ENCODE peak calls at places on chromosomes 4 and X, in four cellular contexts. D is right atrium auricular region, W is AG10803, C is HFFc6. K is an unnamed sample.
A peak's percentile ranks its signal among the peaks of the same experiment; 100 is the strongest.

GRCh38 chr4:94472056-94472826 is 20.5 kb downstream of the PDLIM5 start:
- DNase-seq in D (no peak), W (peak; percentile 89), C (peak; percentile 86), K (no peak)

GRCh38 chr4:79650794-79651431 is 242.9 kb upstream of the GK2 start:
- DNase-seq in C (no peak), W (peak; percentile 49), D (no peak), K (no peak)

GRCh38 chr4:80918004-80918403 is 112.5 kb upstream of the BMP3 start:
- DNase-seq in W (peak; percentile 18), D (no peak), C (peak; percentile 48), K (no peak)

GRCh38 chrX:120286733-120287512 is 24.3 kb downstream of the TMEM255A start:
- DNase-seq in C (no peak), W (no peak), D (no peak), K (no peak)

GRCh38 chr4:143489116-143489515 is 24.4 kb upstream of the SMARCA5 start:
- DNase-seq in C (peak; percentile 35), W (peak; percentile 33), D (no peak), K (no peak)

GRCh38 chr4:84070293-84070692 is 428.8 kb downstream of the NKX6-1 start:
- DNase-seq in W (no peak), D (no peak), C (no peak), K (no peak)

GRCh38 chrX:8366491-8366890 is 98.1 kb upstream of the VCX3B start:
- DNase-seq in W (no peak), C (no peak), D (no peak), K (no peak)

GRCh38 chr4:88738714-88739366 is 41.2 kb upstream of the NAP1L5 start:
- DNase-seq in W (no peak), C (no peak), D (no peak), K (no peak)

GRCh38 chrX:386768-387575 is at the start of gene PPP2R3B:
- DNase-seq in D (peak; percentile 97), C (peak; percentile 98), W (peak; percentile 97), K (peak; percentile 98)

GRCh38 chr4:85968945-85969830 is 390.7 kb downstream of the MAPK10 start:
- DNase-seq in D (no peak), W (peak; percentile 67), C (peak; percentile 81), K (no peak)

DNA sequence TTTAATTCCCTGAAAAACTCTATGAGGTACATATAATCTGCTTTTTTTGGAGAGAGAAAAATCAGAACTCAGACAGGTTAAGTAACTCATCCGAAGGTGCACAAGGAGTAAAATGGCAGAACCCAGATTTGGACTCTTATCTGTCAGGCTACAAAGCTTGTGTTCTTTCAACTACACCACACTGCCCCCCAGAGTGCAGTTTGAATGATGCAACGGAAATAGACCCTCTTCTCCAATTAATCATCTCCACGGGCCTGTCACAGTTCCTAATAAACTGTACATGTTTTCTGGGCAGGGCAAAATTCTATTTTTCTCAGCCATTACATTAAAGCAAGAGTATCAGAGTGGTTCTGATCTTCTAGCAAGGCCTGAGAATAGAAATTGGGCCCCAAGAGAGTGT is 35.3 kb upstream of the DCX start:
- DNase-seq in D (no peak), C (no peak), W (no peak), K (peak; percentile 31)
- TF ChIP-seq CTCF in D (no peak), C (no peak), W (no peak), K (peak; percentile 22)

GRCh38 chr4:73866236-73866635 is 3.0 kb upstream of the CXCL1 start:
- DNase-seq in W (no peak), C (no peak), D (no peak), K (no peak)

GRCh38 chr4:73862357-73862756 is 6.8 kb upstream of the CXCL1 start:
- DNase-seq in D (no peak), W (no peak), C (no peak), K (no peak)

GRCh38 chr4:73864973-73865372 is 4.2 kb upstream of the CXCL1 start:
- DNase-seq in D (no peak), W (peak; percentile 41), C (no peak), K (no peak)

GRCh38 chr4:73865697-73866096 is 3.5 kb upstream of the CXCL1 start:
- DNase-seq in D (no peak), W (no peak), C (no peak), K (no peak)

GRCh38 chr4:73864365-73864764 is 4.8 kb upstream of the CXCL1 start:
- DNase-seq in C (no peak), D (no peak), W (no peak), K (no peak)
- TF ChIP-seq CTCF in C (peak; percentile 65), D (no peak), W (peak; percentile 22), K (peak; percentile 14)

GRCh38 chrX:23779025-23779424 is 3.9 kb upstream of the SAT1 start:
- DNase-seq in C (peak; percentile 94), W (peak; percentile 61), D (no peak), K (no peak)
- TF ChIP-seq CTCF in C (peak; percentile 61), W (peak; percentile 26), D (no peak), K (no peak)

GRCh38 chr4:113884655-113885054 is 94.8 kb downstream of the ARSJ start:
- DNase-seq in C (no peak), D (no peak), W (no peak), K (no peak)
- TF ChIP-seq CTCF in C (no peak), D (no peak), W (no peak), K (no peak)

GRCh38 chr4:76732246-76732645 is 165.7 kb downstream of the SOWAHB start:
- DNase-seq in W (no peak), C (no peak), D (no peak), K (no peak)

GRCh38 chr4:76736434-76736833 is 161.5 kb downstream of the SOWAHB start:
- DNase-seq in D (no peak), W (peak; percentile 72), C (peak; percentile 77), K (no peak)

GRCh38 chr4:76729991-76730390 is 168.0 kb downstream of the SOWAHB start:
- DNase-seq in D (no peak), W (peak; percentile 59), C (no peak), K (no peak)

GRCh38 chr4:76737180-76737579 is 160.8 kb downstream of the SOWAHB start:
- DNase-seq in D (no peak), C (no peak), W (peak; percentile 46), K (no peak)

GRCh38 chr4:76733380-76733779 is 164.6 kb downstream of the SOWAHB start:
- DNase-seq in C (no peak), W (no peak), D (no peak), K (peak; percentile 8)
- TF ChIP-seq CTCF in C (peak; percentile 42), W (no peak), D (no peak), K (no peak)